ENCODE peak calls at places on chromosomes 12 and 14, in seven cellular contexts. Y is mammary epithelial cell, D is tibial nerve, X is neural progenitor cell, W is left ventricle myocardium inferior, Z is PC-3, F is vagina. K is an unnamed sample.

GRCh38 chr12:750356-751191 is 1.8 kb upstream of the WNK1 start:
- DNase-seq in F (no peak), X (peak; percentile 17), Z (no peak), W (no peak), Y (no peak), D (no peak), K (no peak)

GRCh38 chr12:114902665-114903393 is 218.9 kb upstream of the TBX3 start:
- DNase-seq in Y (peak; percentile 17), X (no peak), D (no peak), F (no peak), Z (peak; percentile 96), W (no peak), K (no peak)

GRCh38 chr12:116398193-116398592 is 120.7 kb upstream of the MED13L start:
- DNase-seq in F (no peak), Z (no peak), W (no peak), X (no peak), Y (no peak), D (no peak), K (no peak)

GRCh38 chr14:29039171-29039570 is 272.6 kb downstream of the FOXG1 start:
- DNase-seq in Y (no peak), D (no peak), F (no peak), Z (peak; percentile 11), W (no peak), X (no peak), K (no peak)

GRCh38 chr12:84791444-84791843 is 121.2 kb downstream of the SLC6A15 start:
- DNase-seq in W (no peak), Y (no peak), F (no peak), D (no peak), X (no peak), Z (no peak), K (no peak)

GRCh38 chr12:19922687-19923086 is 445.6 kb upstream of the PDE3A start:
- DNase-seq in Z (peak; percentile 3), X (no peak), Y (no peak), D (no peak), F (no peak), W (no peak), K (no peak)

GRCh38 chr12:2409656-2410265 is 357.0 kb downstream of the CACNA1C start:
- DNase-seq in W (no peak), D (no peak), F (no peak), Y (no peak), Z (no peak), X (no peak), K (no peak)

GRCh38 chr12:121124402-121125109 is 8.1 kb upstream of the P2RX7 start:
- DNase-seq in Z (peak; percentile 99), X (no peak), Y (peak; percentile 97), F (no peak), D (no peak), W (no peak), K (no peak)

GRCh38 chr12:87871061-87871460 is 158.1 kb downstream of the C12orf50 start:
- DNase-seq in Y (no peak), Z (no peak), D (no peak), W (no peak), X (peak; percentile 5), F (no peak), K (no peak)

GRCh38 chr14:32677381-32677780 is 261.3 kb upstream of the NPAS3 start:
- DNase-seq in D (no peak), F (no peak), Y (no peak), Z (no peak), W (no peak), X (no peak), K (no peak)

GRCh38 chr14:105485720-105486332 is 860 bp upstream of the CRIP1 start:
- DNase-seq in X (peak; percentile 81), D (no peak), Z (peak; percentile 25), Y (no peak), W (peak; percentile 46), F (no peak), K (no peak)

GRCh38 chr12:52171950-52172512 is 19.8 kb downstream of the KRT80 start:
- DNase-seq in W (no peak), Y (peak; percentile 70), F (no peak), X (peak; percentile 66), D (no peak), Z (peak; percentile 67), K (no peak)

GRCh38 chr12:7142057-7142644 is 12.0 kb downstream of the CLSTN3 start:
- DNase-seq in D (peak; percentile 30), X (peak; percentile 70), F (no peak), Z (peak; percentile 58), W (no peak), Y (peak; percentile 25), K (peak; percentile 63)

GRCh38 chr12:48556631-48557030 is 13.2 kb downstream of the LALBA start:
- DNase-seq in Z (no peak), F (no peak), W (no peak), Y (no peak), D (no peak), X (no peak), K (no peak)

GRCh38 chr12:119693006-119693405 is 25.1 kb downstream of the PRKAB1 start:
- DNase-seq in Y (peak; percentile 17), X (no peak), Z (peak; percentile 98), W (no peak), D (no peak), F (no peak), K (peak; percentile 74)

GRCh38 chr14:49250109-49250508 is 336.1 kb downstream of the RPS29 start:
- DNase-seq in F (no peak), Z (peak; percentile 40), X (no peak), D (no peak), Y (no peak), W (no peak), K (no peak)

GRCh38 chr12:109292342-109292711 is 16.8 kb downstream of the FOXN4 start:
- DNase-seq in D (no peak), Z (no peak), W (no peak), X (no peak), Y (no peak), F (no peak), K (no peak)

GRCh38 chr14:56592746-56593544 is 13.3 kb downstream of the TMEM260 start:
- DNase-seq in F (no peak), X (no peak), Y (no peak), D (no peak), Z (peak; percentile 54), W (no peak), K (no peak)

GRCh38 chr12:12610711-12611110 is 965 bp upstream of the CREBL2 start:
- DNase-seq in D (no peak), F (no peak), W (no peak), Z (no peak), Y (no peak), X (no peak), K (no peak)

GRCh38 chr12:12606793-12607589 is 4.7 kb upstream of the CREBL2 start:
- DNase-seq in F (no peak), W (no peak), Y (peak; percentile 89), X (no peak), Z (peak; percentile 77), D (no peak), K (no peak)

GRCh38 chr12:12611512-12612306 is at the start of gene CREBL2:
- DNase-seq in X (peak; percentile 95), F (no peak), Z (peak; percentile 87), D (peak; percentile 90), W (peak; percentile 94), Y (peak; percentile 92), K (peak; percentile 93)

GRCh38 chr12:12609692-12610091 is 2.0 kb upstream of the CREBL2 start:
- DNase-seq in D (no peak), W (no peak), F (no peak), Z (no peak), Y (no peak), X (no peak), K (no peak)

GRCh38 chr12:12608557-12608957 is 3.1 kb upstream of the CREBL2 start:
- DNase-seq in D (no peak), W (no peak), X (no peak), F (no peak), Z (peak; percentile 45), Y (peak; percentile 44), K (no peak)
- TF ChIP-seq CTCF in D (no peak), W (no peak), X (no peak), F (no peak), Z (peak; percentile 48), Y (peak; percentile 46), K (no peak)

GRCh38 chr14:104362761-104363605 is 216.6 kb upstream of the C14orf180 start:
- DNase-seq in W (no peak), X (no peak), F (no peak), D (no peak), Y (no peak), Z (no peak), K (no peak)
- H3K27me3 ChIP-seq in W (peaks cover 52% of the 10 kb centered on the region), X (no peaks in the 10 kb centered on the region), F (no peaks in the 10 kb centered on the region), D (no peaks in the 10 kb centered on the region), Y (no peaks in the 10 kb centered on the region), Z (peaks cover 63% of the 10 kb centered on the region), K (no peaks in the 10 kb centered on the region)

GRCh38 chr14:21506557-21506956 is 4.6 kb downstream of the METTL3 start:
- DNase-seq in F (no peak), X (no peak), W (no peak), D (no peak), Y (no peak), Z (no peak), K (no peak)
- H3K36me3 ChIP-seq in F (peaks cover 19% of the 10 kb centered on the region), X (peaks cover 9% of the 10 kb centered on the region), W (peaks cover 31% of the 10 kb centered on the region), D (peaks cover 11% of the 10 kb centered on the region), Y (peaks cover 18% of the 10 kb centered on the region), Z (peaks cover 26% of the 10 kb centered on the region), K (peaks cover 13% of the 10 kb centered on the region)

DNA sequence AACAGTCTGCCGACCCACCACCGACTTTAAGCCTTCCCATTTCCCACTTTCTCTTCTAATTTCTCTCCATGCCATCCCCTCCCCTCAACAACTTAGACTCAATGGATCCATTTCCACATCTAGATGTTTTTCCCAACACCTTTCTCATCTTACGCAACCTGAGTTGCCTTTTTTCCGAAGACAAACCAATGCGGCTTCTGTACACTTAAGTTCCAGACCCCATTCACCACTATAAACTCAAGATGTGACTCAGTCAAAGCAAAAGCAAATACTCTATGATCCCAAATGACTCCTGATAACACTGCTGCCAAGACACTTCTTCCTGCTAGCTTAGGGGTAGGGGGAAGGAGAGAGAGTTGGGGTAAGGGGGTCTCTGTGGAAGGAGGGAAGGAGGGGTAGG is 1.3 kb downstream of the IL22 start:
- DNase-seq in X (no peak), Z (no peak), W (no peak), F (no peak), D (no peak), Y (no peak), K (no peak)
- TF ChIP-seq CTCF in X (no peak), Z (no peak), W (no peak), F (no peak), D (no peak), Y (no peak), K (no peak)

GRCh38 chr12:55700255-55701018 is 7.3 kb downstream of the ITGA7 start:
- DNase-seq in Z (peak; percentile 17), Y (peak; percentile 35), D (no peak), X (no peak), W (no peak), F (no peak), K (no peak)
- H3K27me3 ChIP-seq in Z (no peaks in the 10 kb centered on the region), Y (no peaks in the 10 kb centered on the region), D (no peaks in the 10 kb centered on the region), X (no peaks in the 10 kb centered on the region), W (no peaks in the 10 kb centered on the region), F (no peaks in the 10 kb centered on the region), K (no peaks in the 10 kb centered on the region)

DNA sequence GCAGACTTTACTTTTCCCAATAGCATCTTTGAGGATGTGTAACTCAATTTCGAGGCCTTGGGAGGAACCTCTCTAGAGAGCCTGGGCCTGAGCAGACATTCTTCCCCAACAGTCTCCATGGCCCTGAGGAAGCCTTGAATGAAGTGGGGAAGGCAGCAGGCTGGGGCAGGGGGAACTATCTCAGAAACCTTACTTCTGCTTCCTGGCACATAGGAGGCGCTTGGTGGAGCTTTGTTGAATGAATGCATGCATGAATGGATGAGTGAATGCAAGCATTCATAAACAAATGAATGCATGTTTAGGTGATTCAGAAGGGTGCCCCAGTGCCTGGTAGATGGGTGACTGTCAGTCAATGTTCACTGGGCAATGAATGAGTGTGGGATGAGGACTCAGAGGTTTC is 58.3 kb downstream of the GALNT16 start:
- DNase-seq in Z (no peak), Y (no peak), D (no peak), F (peak; percentile 70), W (no peak), X (no peak), K (no peak)
- H3K36me3 ChIP-seq in Z (no peaks in the 10 kb centered on the region), Y (no peaks in the 10 kb centered on the region), D (no peaks in the 10 kb centered on the region), F (no peaks in the 10 kb centered on the region), W (peaks cover 5% of the 10 kb centered on the region), X (no peaks in the 10 kb centered on the region), K (no peaks in the 10 kb centered on the region)

K was measured in lung.